ENCODE peak calls at places on chromosomes 1 and 21, in seven cellular contexts. U is stimulated activated CD8-positive, alpha-beta memory T cell treated with anti-CD3 and anti-CD28 coated beads, Interleukin-2, amount 100 ng/mL, for 1 hour; R is tibial artery; B is anterior cingulate cortex; M is ACHN; Z is fibroblast of pulmonary artery; X is HTR-8/SVneo. E is an unnamed sample.

GRCh38 chr1:229217716-229218115 is 53.2 kb upstream of the RAB4A start:
- DNase-seq in Z (no peak), R (no peak), B (no peak), X (no peak), M (peak; percentile 12), U (no peak), E (no peak)

GRCh38 chr1:115530407-115530806 is 111.4 kb upstream of the VANGL1 start:
- DNase-seq in X (no peak), Z (peak; percentile 35), B (no peak), R (no peak), U (no peak), M (peak; percentile 35), E (no peak)

GRCh38 chr21:35223480-35224156 is 174.5 kb upstream of the RUNX1 start:
- DNase-seq in Z (no peak), B (no peak), U (no peak), X (no peak), M (no peak), R (no peak), E (no peak)

GRCh38 chr1:118821801-118822200 is 166.3 kb downstream of the TBX15 start:
- DNase-seq in Z (no peak), U (no peak), X (no peak), R (no peak), B (no peak), M (no peak), E (no peak)

GRCh38 chr1:154344977-154345837 is 19.9 kb downstream of the ATP8B2 start:
- DNase-seq in R (no peak), Z (peak; percentile 61), M (peak; percentile 47), U (peak; percentile 69), X (no peak), B (no peak), E (no peak)

GRCh38 chr1:224851850-224852261 is 77.6 kb upstream of the DNAH14 start:
- DNase-seq in U (no peak), X (no peak), B (no peak), M (no peak), R (no peak), Z (no peak), E (no peak)

GRCh38 chr1:1371741-1372711 is 3.0 kb downstream of the AURKAIP1 start:
- DNase-seq in R (peak; percentile 81), X (peak; percentile 78), M (peak; percentile 51), Z (no peak), B (no peak), U (peak; percentile 59), E (no peak)

GRCh38 chr1:94961994-94962744 is 35.3 kb upstream of the CNN3 start:
- DNase-seq in B (no peak), Z (no peak), M (peak; percentile 32), R (no peak), U (no peak), X (no peak), E (no peak)

GRCh38 chr1:164748253-164748899 is 189.4 kb downstream of the PBX1 start:
- DNase-seq in M (peak; percentile 71), R (no peak), B (no peak), U (no peak), Z (peak; percentile 99), X (peak; percentile 51), E (no peak)

GRCh38 chr1:245288796-245289195 is 134.0 kb downstream of the KIF26B start:
- DNase-seq in R (no peak), X (no peak), Z (no peak), M (no peak), U (no peak), B (no peak), E (no peak)

GRCh38 chr1:62068978-62069377 is 125.7 kb upstream of the L1TD1 start:
- DNase-seq in B (no peak), U (no peak), R (no peak), X (no peak), M (no peak), Z (peak; percentile 21), E (no peak)

GRCh38 chr1:203066965-203067364 is 18.8 kb downstream of the MYOG start:
- DNase-seq in Z (no peak), R (no peak), M (no peak), X (no peak), B (no peak), U (no peak), E (no peak)

GRCh38 chr1:100565533-100565932 is 27.6 kb downstream of the GPR88 start:
- DNase-seq in Z (no peak), B (no peak), R (no peak), M (no peak), U (no peak), X (no peak), E (no peak)

GRCh38 chr1:15835205-15835740 is 12.2 kb upstream of the SPEN start:
- DNase-seq in R (no peak), M (peak; percentile 45), X (peak; percentile 20), Z (no peak), U (peak; percentile 21), B (no peak), E (no peak)

GRCh38 chr1:34267326-34267725 is 90.6 kb downstream of the C1orf94 start:
- DNase-seq in U (no peak), B (no peak), Z (no peak), X (no peak), R (no peak), M (no peak), E (no peak)

GRCh38 chr1:200506471-200506870 is 96.6 kb upstream of the ZNF281 start:
- DNase-seq in M (no peak), Z (no peak), R (no peak), B (no peak), U (no peak), X (no peak), E (no peak)

GRCh38 chr1:46114925-46115603 is 17.4 kb downstream of the PIK3R3 start:
- DNase-seq in R (no peak), M (peak; percentile 19), U (no peak), X (no peak), Z (no peak), B (no peak), E (no peak)

GRCh38 chr1:236066054-236066453 is 1.2 kb upstream of the NID1 start:
- DNase-seq in U (no peak), B (no peak), M (no peak), Z (peak; percentile 26), R (no peak), X (no peak), E (no peak)

GRCh38 chr1:53585116-53585515 is 125.9 kb downstream of the DMRTB1 start:
- DNase-seq in B (no peak), Z (peak; percentile 85), R (peak; percentile 21), U (peak; percentile 33), X (no peak), M (no peak), E (no peak)

GRCh38 chr1:67060811-67061218 is 6.9 kb upstream of the SLC35D1 start:
- DNase-seq in B (no peak), Z (peak; percentile 98), M (peak; percentile 84), U (no peak), X (peak; percentile 48), R (peak; percentile 70), E (no peak)

GRCh38 chr1:230368871-230369270 is 57.3 kb downstream of the PGBD5 start:
- DNase-seq in U (no peak), R (no peak), M (no peak), B (no peak), X (no peak), Z (no peak), E (no peak)

GRCh38 chr21:31397515-31397926 is 53.5 kb upstream of the TIAM1 start:
- DNase-seq in U (no peak), B (peak; percentile 13), M (no peak), X (no peak), R (no peak), Z (peak; percentile 42), E (peak; percentile 77)

GRCh38 chr1:229894535-229894934 is 172.5 kb upstream of the GALNT2 start:
- DNase-seq in R (no peak), Z (no peak), M (no peak), U (no peak), X (no peak), B (no peak), E (no peak)

GRCh38 chr21:45497846-45498645 is 44.2 kb downstream of the SLC19A1 start:
- DNase-seq in R (peak; percentile 62), X (no peak), B (no peak), M (no peak), Z (no peak), U (no peak), E (no peak)

GRCh38 chr1:210629276-210629675 is 300.6 kb downstream of the HHAT start:
- DNase-seq in R (no peak), U (no peak), B (no peak), Z (no peak), M (no peak), X (no peak), E (no peak)

GRCh38 chr1:39104158-39105060 is 78.3 kb downstream of the NDUFS5 start:
- DNase-seq in Z (no peak), B (no peak), R (no peak), U (no peak), X (no peak), M (no peak), E (peak; percentile 34)

GRCh38 chr21:29691616-29692491 is 247.9 kb downstream of the GRIK1 start:
- DNase-seq in B (no peak), X (no peak), M (no peak), Z (no peak), U (no peak), R (no peak), E (no peak)

GRCh38 chr1:172473302-172473701 is 29.4 kb upstream of the PIGC start:
- DNase-seq in R (no peak), U (no peak), Z (no peak), B (no peak), M (no peak), X (no peak), E (peak; percentile 30)

GRCh38 chr1:65431111-65431705 is 10.7 kb downstream of the LEPR start:
- DNase-seq in R (no peak), B (no peak), M (peak; percentile 52), Z (peak; percentile 83), X (no peak), U (no peak), E (peak; percentile 50)

GRCh38 chr1:42981406-42981805 is 22.7 kb upstream of the SLC2A1 start:
- DNase-seq in U (no peak), R (no peak), B (no peak), M (no peak), Z (no peak), X (no peak), E (no peak)

GRCh38 chr1:204875255-204875654 is 4.6 kb downstream of the NFASC start:
- DNase-seq in B (no peak), R (no peak), Z (no peak), M (no peak), X (no peak), U (no peak), E (no peak)

GRCh38 chr1:172443666-172444453 is at the start of gene PIGC:
- DNase-seq in R (peak; percentile 93), U (peak; percentile 87), X (peak; percentile 94), Z (peak; percentile 89), B (peak; percentile 79), M (peak; percentile 90), E (peak; percentile 95)

GRCh38 chr1:47191940-47192457 is 2.2 kb upstream of the PDZK1IP1 start:
- DNase-seq in X (no peak), R (peak; percentile 48), U (no peak), Z (no peak), M (peak; percentile 12), B (no peak), E (no peak)

E was measured in Ammon's horn.